ENCODE peak calls at places on chromosome 16, in eight cellular contexts. M is kidney glomerular epithelial cell, N is type B pancreatic cell, C is ELF-1, Q is HFF-Myc, F is RPMI7951, W is dermis microvascular lymphatic vessel endothelial cell, G is Peyer's patch. E is an unnamed sample.

GRCh38 chr16:68450741-68451140 is 2.4 kb upstream of the SMPD3 start:
- DNase-seq in N (no peak), G (no peak), W (no peak), F (no peak), M (peak; percentile 3), C (no peak), Q (no peak), E (no peak)

GRCh38 chr16:89744813-89745212 is 23.5 kb downstream of the ZNF276 start:
- DNase-seq in W (no peak), N (no peak), C (no peak), F (no peak), M (no peak), G (no peak), Q (no peak), E (peak; percentile 42)

GRCh38 chr16:3180445-3180878 is 7.5 kb upstream of the OR1F1 start:
- DNase-seq in W (no peak), N (no peak), Q (no peak), G (no peak), C (peak; percentile 52), F (no peak), M (no peak), E (peak; percentile 27)

GRCh38 chr16:89922884-89923639 is at the start of gene TUBB3:
- DNase-seq in M (peak; percentile 64), Q (no peak), F (peak; percentile 85), C (peak; percentile 91), N (peak; percentile 84), G (peak; percentile 77), W (no peak), E (peak; percentile 100)

GRCh38 chr16:4414187-4414909 is 2.0 kb downstream of the CORO7 start:
- DNase-seq in C (no peak), Q (no peak), G (no peak), W (no peak), N (no peak), F (no peak), M (no peak), E (peak; percentile 65)

GRCh38 chr16:29767062-29767461 is 11.0 kb upstream of the ZG16 start:
- DNase-seq in F (no peak), Q (no peak), G (no peak), W (no peak), M (no peak), C (no peak), N (no peak), E (no peak)

GRCh38 chr16:3999890-4000325 is 116.3 kb downstream of the ADCY9 start:
- DNase-seq in N (no peak), F (no peak), G (no peak), Q (no peak), M (no peak), C (no peak), W (no peak), E (peak; percentile 25)

GRCh38 chr16:83781-84615 is 6.0 kb downstream of the MPG start:
- DNase-seq in F (no peak), Q (no peak), M (no peak), C (no peak), G (no peak), N (no peak), W (no peak), E (peak; percentile 95)

GRCh38 chr16:86365513-86366040 is 144.8 kb upstream of the FOXF1 start:
- DNase-seq in Q (no peak), G (no peak), N (no peak), M (no peak), C (no peak), W (no peak), F (no peak), E (no peak)

GRCh38 chr16:15765880-15766279 is 90.9 kb downstream of the MYH11 start:
- DNase-seq in N (no peak), W (peak; percentile 40), Q (no peak), M (peak; percentile 9), F (peak; percentile 42), C (peak; percentile 56), G (no peak), E (no peak)

GRCh38 chr16:4724661-4725270 is 9.3 kb downstream of the ANKS3 start:
- DNase-seq in C (no peak), Q (no peak), W (no peak), N (no peak), F (no peak), G (no peak), M (no peak), E (peak; percentile 18)

GRCh38 chr16:14001521-14001920 is 69.6 kb upstream of the MRTFB start:
- DNase-seq in C (no peak), N (no peak), M (no peak), Q (no peak), F (no peak), W (no peak), G (no peak), E (no peak)

GRCh38 chr16:28491080-28491969 is 549 bp downstream of the CLN3 start:
- DNase-seq in W (no peak), Q (no peak), G (no peak), M (no peak), F (peak; percentile 36), C (peak; percentile 56), N (no peak), E (peak; percentile 80)

GRCh38 chr16:1946495-1947368 is 3.7 kb upstream of the MSRB1 start:
- DNase-seq in F (no peak), M (no peak), Q (no peak), G (no peak), C (no peak), W (no peak), N (no peak), E (peak; percentile 66)

GRCh38 chr16:27228621-27229501 is 25.5 kb downstream of the KDM8 start:
- DNase-seq in Q (no peak), F (no peak), M (no peak), N (no peak), G (peak; percentile 59), W (no peak), C (no peak), E (peak; percentile 64)

GRCh38 chr16:1300664-1301476 is 8.6 kb upstream of the UBE2I start:
- DNase-seq in F (peak; percentile 21), Q (no peak), C (peak; percentile 84), N (no peak), G (peak; percentile 87), M (peak; percentile 3), W (peak; percentile 17), E (peak; percentile 99)

E was measured in osteoblast.